ENCODE peak calls at places on chromosomes 4 and X, in four cellular contexts. Q, H, Y and L are unnamed samples.

GRCh38 chr4:61638600-61638999 is 438.5 kb downstream of the ADGRL3 start:
- DNase-seq in Q (no peak), H (no peak), Y (no peak), L (no peak)

GRCh38 chrX:41234962-41235361 is 99.0 kb upstream of the DDX3X start:
- DNase-seq in Q (no peak), H (no peak), Y (no peak), L (no peak)

GRCh38 chr4:45063701-45064100 is 337.3 kb upstream of the GNPDA2 start:
- DNase-seq in Q (no peak), H (no peak), Y (no peak), L (no peak)

GRCh38 chrX:48648299-48648698 is 35.3 kb upstream of the WAS start:
- DNase-seq in Q (peak), H (no peak), Y (peak), L (no peak)

GRCh38 chr4:151797131-151797530 is 36.3 kb upstream of the GATB start:
- DNase-seq in Q (no peak), H (no peak), Y (no peak), L (peak)

GRCh38 chrX:5575407-5575806 is 653.3 kb downstream of the NLGN4X start:
- DNase-seq in Q (no peak), H (no peak), Y (no peak), L (no peak)

GRCh38 chr4:40662962-40663604 is 33.4 kb upstream of the RBM47 start:
- DNase-seq in Q (peak), H (no peak), Y (no peak), L (no peak)

GRCh38 chrX:86016189-86016588 is 31.2 kb downstream of the CHM start:
- DNase-seq in Q (no peak), H (no peak), Y (no peak), L (no peak)

GRCh38 chrX:104864296-104864695 is 298.3 kb downstream of the IL1RAPL2 start:
- DNase-seq in Q (no peak), H (no peak), Y (no peak), L (no peak)

GRCh38 chr4:40056722-40057539 is at the start of gene N4BP2:
- DNase-seq in Q (peak), H (peak), Y (peak), L (peak)

GRCh38 chrX:41084360-41085104 is 713 bp upstream of the USP9X start:
- DNase-seq in Q (peak), H (peak), Y (peak), L (peak)

GRCh38 chrX:115689931-115690330 is 129.0 kb downstream of the PLS3 start:
- DNase-seq in Q (no peak), H (no peak), Y (no peak), L (no peak)

GRCh38 chrX:20218809-20219505 is 47.8 kb downstream of the RPS6KA3 start:
- DNase-seq in Q (no peak), H (no peak), Y (peak), L (no peak)

GRCh38 chr4:141899541-141899940 is 263.2 kb downstream of the IL15 start:
- DNase-seq in Q (no peak), H (no peak), Y (no peak), L (no peak)

GRCh38 chr4:26196567-26196966 is 124.2 kb upstream of the RBPJ start:
- DNase-seq in Q (no peak), H (no peak), Y (no peak), L (no peak)

GRCh38 chrX:26851981-26852380 is 611.2 kb downstream of the PPP4R3C start:
- DNase-seq in Q (peak), H (peak), Y (no peak), L (no peak)

GRCh38 chr4:151717271-151717670 is 43.5 kb downstream of the GATB start:
- DNase-seq in Q (no peak), H (no peak), Y (no peak), L (no peak)

GRCh38 chrX:22433292-22434070 is 160.8 kb downstream of the CBLL2 start:
- DNase-seq in Q (no peak), H (no peak), Y (no peak), L (no peak)

GRCh38 chr4:73129319-73129718 is 59.8 kb upstream of the COX18 start:
- DNase-seq in Q (no peak), H (no peak), Y (no peak), L (no peak)

GRCh38 chr4:144647095-144647959 is 1.4 kb downstream of the HHIP start:
- DNase-seq in Q (no peak), H (no peak), Y (peak), L (no peak)

GRCh38 chrX:7076245-7076661 is 71.3 kb upstream of the STS start:
- DNase-seq in Q (no peak), H (no peak), Y (no peak), L (no peak)

GRCh38 chr4:128863314-128864075 is 54.0 kb downstream of the JADE1 start:
- DNase-seq in Q (peak), H (peak), Y (peak), L (peak)

GRCh38 chr4:47662975-47663374 is 174.9 kb downstream of the CORIN start:
- DNase-seq in Q (peak), H (peak), Y (peak), L (no peak)

GRCh38 chrX:31497086-31497485 is 425.2 kb upstream of the FTHL17 start:
- DNase-seq in Q (no peak), H (no peak), Y (no peak), L (no peak)

GRCh38 chr4:76607266-76607799 is 172.3 kb downstream of the SHROOM3 start:
- DNase-seq in Q (no peak), H (no peak), Y (no peak), L (peak)

GRCh38 chr4:87423313-87424031 is 1.1 kb downstream of the NUDT9 start:
- DNase-seq in Q (no peak), H (no peak), Y (no peak), L (no peak)

GRCh38 chrX:8981742-8982141 is 52.2 kb downstream of the FAM9B start:
- DNase-seq in Q (no peak), H (no peak), Y (no peak), L (no peak)

GRCh38 chr4:54063224-54063623 is 1.2 kb downstream of the CHIC2 start:
- DNase-seq in Q (peak), H (no peak), Y (no peak), L (no peak)
- TF ChIP-seq JUND in Q (no peak), H (no peak), Y (no peak), L (no peak)

DNA sequence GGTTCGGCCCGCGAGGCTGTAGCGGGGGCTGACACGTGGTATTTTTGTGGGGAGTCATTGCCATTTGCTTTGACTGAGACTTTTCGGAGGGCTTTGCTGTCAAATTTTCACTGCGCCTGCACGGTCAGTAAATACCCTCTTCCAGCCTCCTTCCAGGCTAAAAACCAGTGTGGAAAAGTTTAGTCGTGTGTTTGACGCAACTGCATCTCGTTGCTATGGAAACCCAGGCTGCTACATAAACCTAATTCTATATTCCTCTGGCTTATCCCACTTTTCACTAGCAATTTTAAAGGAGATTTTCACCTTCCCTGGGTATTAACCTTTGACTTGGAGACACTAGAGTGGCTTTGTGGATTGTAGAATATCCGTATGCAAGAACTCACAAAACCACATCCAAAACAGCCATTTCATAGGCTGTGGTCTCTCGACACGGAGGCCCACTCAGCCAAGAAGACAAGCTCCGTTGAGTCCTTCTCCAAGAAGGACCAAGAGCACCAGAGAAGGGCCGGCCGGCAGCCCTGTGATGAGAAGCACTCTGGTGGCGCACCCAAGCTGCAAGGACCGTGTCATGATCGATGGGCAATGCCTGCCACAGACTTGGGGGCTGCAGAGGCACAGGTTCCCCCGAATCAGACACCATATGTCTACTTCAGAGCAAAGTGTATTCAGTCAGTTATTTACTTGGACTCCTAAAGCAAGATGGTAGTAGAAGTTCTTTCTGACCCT is 38.4 kb upstream of the ENPP6 start:
- DNase-seq in Q (no peak), H (no peak), Y (no peak), L (no peak)
- TF ChIP-seq JUND in Q (no peak), H (no peak), Y (no peak), L (no peak)

GRCh38 chr4:6500481-6501135 is 28.2 kb upstream of the PPP2R2C start:
- DNase-seq in Q (no peak), H (no peak), Y (no peak), L (no peak)
- TF ChIP-seq JUND in Q (no peak), H (no peak), Y (no peak), L (no peak)

DNA sequence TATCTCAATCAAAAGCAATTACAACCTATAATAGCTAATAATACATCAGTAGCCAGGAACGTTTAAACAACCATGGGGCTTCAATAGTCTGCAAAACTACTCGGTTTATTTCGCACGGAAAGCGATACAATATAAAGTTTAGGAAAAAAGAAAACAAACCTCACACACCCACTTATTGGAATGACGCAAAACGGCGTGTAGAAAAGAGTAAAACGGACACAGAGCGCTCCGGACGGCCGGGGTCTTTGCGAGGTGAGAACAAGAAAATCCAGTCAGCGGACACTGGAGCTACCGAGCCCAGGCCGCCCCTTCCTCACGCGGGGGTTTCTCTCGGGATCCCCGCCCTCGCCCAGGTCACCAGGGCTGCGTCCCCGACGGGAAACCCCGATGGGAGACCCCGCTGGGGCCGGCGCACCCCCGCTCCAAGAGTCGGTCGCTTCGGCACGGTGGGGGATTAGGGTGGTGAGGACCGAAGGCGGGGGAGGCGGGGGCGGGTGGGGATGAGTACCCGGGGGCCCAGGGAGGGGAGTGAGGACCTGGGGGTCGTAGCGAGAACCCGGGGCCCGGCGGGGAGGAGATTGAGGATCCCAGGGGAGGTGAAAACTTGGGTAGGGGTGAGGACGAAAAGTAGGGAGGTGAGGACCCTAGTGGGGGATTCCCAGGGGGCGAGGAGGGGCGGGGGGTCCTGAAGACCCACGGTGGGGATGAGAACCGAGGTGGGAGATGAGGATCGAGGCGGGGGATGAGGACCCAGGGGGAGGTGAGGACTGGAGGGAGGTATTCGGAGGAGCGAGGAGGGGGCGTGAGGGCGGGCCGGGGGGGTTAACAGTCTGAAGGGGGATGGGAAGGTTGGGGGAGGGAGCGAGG is 737 bp downstream of the NELFA start:
- DNase-seq in Q (no peak), H (no peak), Y (peak), L (no peak)
- TF ChIP-seq JUND in Q (no peak), H (no peak), Y (no peak), L (no peak)